ENCODE peak calls at places on chromosomes 4 and X, in five cellular contexts. L is lower lobe of right lung, N is cardiac muscle cell, X is Panc1, E is thyroid gland. H is an unnamed sample.

GRCh38 chr4:172270421-172270820 is 457.2 kb downstream of the GALNTL6 start:
- DNase-seq in L (no peak), N (no peak), X (no peak), E (no peak), H (no peak)

GRCh38 chr4:132827522-132827921 is 321.6 kb upstream of the PCDH10 start:
- DNase-seq in L (no peak), N (no peak), X (no peak), E (no peak), H (no peak)

GRCh38 chrX:48540015-48540350 is 469 bp downstream of the TBC1D25 start:
- DNase-seq in L (no peak), N (peak; percentile 47), X (no peak), E (peak; percentile 52), H (peak; percentile 16)

GRCh38 chr4:182878633-182879495 is 38.3 kb downstream of the DCTD start:
- DNase-seq in L (no peak), N (no peak), X (no peak), E (no peak), H (no peak)

GRCh38 chr4:151012836-151013235 is 2.2 kb downstream of the LRBA start:
- DNase-seq in L (no peak), N (no peak), X (no peak), E (peak; percentile 25), H (peak; percentile 19)

GRCh38 chrX:97326456-97326855 is 442.7 kb downstream of the RPA4 start:
- DNase-seq in L (no peak), N (no peak), X (no peak), E (no peak), H (no peak)

GRCh38 chr4:186144596-186145569 is 40.4 kb downstream of the FAM149A start:
- DNase-seq in L (peak; percentile 61), N (peak; percentile 75), X (no peak), E (peak; percentile 58), H (peak; percentile 32)

GRCh38 chr4:111475001-111475400 is 670.3 kb upstream of the FAM241A start:
- DNase-seq in L (no peak), N (peak; percentile 49), X (no peak), E (peak; percentile 46), H (no peak)

GRCh38 chrX:20333672-20334071 is 67.0 kb upstream of the RPS6KA3 start:
- DNase-seq in L (no peak), N (no peak), X (no peak), E (no peak), H (no peak)

GRCh38 chr4:20078644-20079043 is 173.1 kb upstream of the SLIT2 start:
- DNase-seq in L (no peak), N (no peak), X (no peak), E (no peak), H (no peak)

GRCh38 chr4:94934201-94934600 is 176.4 kb downstream of the BMPR1B start:
- DNase-seq in L (no peak), N (peak; percentile 13), X (no peak), E (no peak), H (no peak)

GRCh38 chrX:75156537-75156945 is 458 bp upstream of the ABCB7 start:
- DNase-seq in L (no peak), N (peak; percentile 60), X (no peak), E (peak; percentile 1), H (peak; percentile 4)

GRCh38 chrX:149707147-149707901 is 4.5 kb upstream of the MAGEA11 start:
- DNase-seq in L (no peak), N (no peak), X (no peak), E (no peak), H (no peak)

GRCh38 chrX:155235891-155236290 is 19.6 kb downstream of the VBP1 start:
- DNase-seq in L (no peak), N (peak; percentile 3), X (peak; percentile 12), E (no peak), H (no peak)

GRCh38 chr4:76744253-76744921 is 153.6 kb downstream of the SOWAHB start:
- DNase-seq in L (no peak), N (peak; percentile 82), X (no peak), E (peak; percentile 24), H (no peak)

GRCh38 chr4:1795304-1796195 is 2.5 kb downstream of the FGFR3 start:
- DNase-seq in L (no peak), N (no peak), X (no peak), E (no peak), H (peak; percentile 60)

GRCh38 chrX:1321689-1322088 is 14.9 kb upstream of the IL3RA start:
- DNase-seq in L (no peak), N (no peak), X (no peak), E (no peak), H (no peak)

GRCh38 chrX:74104356-74105065 is 199.5 kb upstream of the ZCCHC13 start:
- DNase-seq in L (no peak), N (no peak), X (no peak), E (no peak), H (no peak)

GRCh38 chr4:30283336-30283735 is 436.8 kb upstream of the PCDH7 start:
- DNase-seq in L (no peak), N (no peak), X (no peak), E (no peak), H (no peak)

GRCh38 chrX:125198546-125198945 is 121.1 kb upstream of the TEX13C start:
- DNase-seq in L (no peak), N (no peak), X (no peak), E (no peak), H (no peak)

GRCh38 chrX:85964744-85965143 is 82.6 kb downstream of the CHM start:
- DNase-seq in L (no peak), N (peak; percentile 21), X (no peak), E (no peak), H (no peak)

GRCh38 chrX:11407331-11408110 is 114.3 kb downstream of the AMELX start:
- DNase-seq in L (no peak), N (peak; percentile 19), X (no peak), E (no peak), H (no peak)

GRCh38 chrX:68978211-68978780 is 149.5 kb downstream of the EFNB1 start:
- DNase-seq in L (no peak), N (peak; percentile 83), X (no peak), E (peak; percentile 76), H (peak; percentile 17)

GRCh38 chr4:16294455-16294854 is 68.2 kb upstream of the TAPT1 start:
- DNase-seq in L (no peak), N (no peak), X (no peak), E (no peak), H (no peak)

GRCh38 chr4:9984621-9985020 is 36.7 kb downstream of the SLC2A9 start:
- DNase-seq in L (no peak), N (no peak), X (no peak), E (no peak), H (no peak)

GRCh38 chr4:19455850-19456602 is 795.7 kb upstream of the SLIT2 start:
- DNase-seq in L (no peak), N (no peak), X (no peak), E (peak; percentile 2), H (no peak)

DNA sequence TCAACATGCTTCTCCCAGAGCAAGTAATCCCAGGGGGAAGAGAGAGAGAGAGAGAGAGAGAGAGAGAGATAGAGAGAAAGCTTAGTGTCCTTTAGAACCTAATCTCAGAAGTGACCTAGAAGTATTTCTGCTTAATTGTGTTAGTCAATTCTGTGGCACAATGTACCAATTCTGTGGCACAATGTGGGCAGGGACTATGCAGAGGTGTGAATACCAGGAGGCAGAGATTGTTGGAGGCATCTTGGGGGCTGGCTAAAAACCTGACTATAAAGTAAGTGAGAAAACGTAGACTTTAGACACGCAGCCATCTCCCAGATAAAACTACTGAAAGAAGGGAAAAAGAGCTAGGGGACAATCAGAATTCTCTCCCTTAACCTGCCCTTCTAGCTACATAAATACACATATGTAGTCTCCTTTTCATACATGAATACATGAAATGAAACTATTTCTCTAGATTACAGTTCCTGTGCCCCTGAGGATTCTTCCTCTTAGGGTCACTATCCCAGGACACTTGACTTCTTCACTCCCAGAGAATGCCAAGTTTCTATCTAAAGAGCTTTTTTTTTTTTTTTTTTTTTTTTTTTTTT is 40.1 kb downstream of the HOPX start:
- DNase-seq in L (no peak), N (no peak), X (no peak), E (no peak), H (no peak)
- H3K27ac ChIP-seq in L (no peak overlapping the region), N (no peak overlapping the region), X (no peak overlapping the region), E (no peak overlapping the region), H (no peak overlapping the region)

DNA sequence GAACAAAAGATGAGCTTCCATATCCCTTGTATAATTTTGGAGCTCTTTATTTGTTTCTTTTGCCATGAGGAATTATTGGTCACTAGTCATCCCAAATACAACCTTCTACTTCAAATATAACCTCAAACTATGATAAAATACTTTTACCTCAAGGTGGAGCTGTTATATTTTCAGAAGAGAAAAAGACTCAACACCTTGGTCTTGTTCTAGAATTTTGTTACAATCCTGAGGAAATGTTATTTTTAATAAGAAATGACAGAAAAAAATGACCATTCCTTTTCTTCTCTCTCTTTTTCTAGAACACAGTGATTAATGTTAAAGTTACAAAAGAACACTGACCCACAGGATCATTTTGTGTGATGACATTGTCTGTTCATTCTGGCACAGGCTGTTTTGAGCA is 159.5 kb upstream of the CTSO start:
- DNase-seq in L (no peak), N (no peak), X (peak; percentile 8), E (no peak), H (no peak)
- TF ChIP-seq CTCF in L (no peak), N (peak; percentile 18), X (no peak), E (no peak), H (no peak)

GRCh38 chr4:153001626-153002025 is 65.5 kb downstream of the FHDC1 start:
- DNase-seq in L (no peak), N (no peak), X (no peak), E (no peak), H (no peak)
- H3K27me3 ChIP-seq in L (no peaks in the 10 kb centered on the region), N (no peaks in the 10 kb centered on the region), X (no peaks in the 10 kb centered on the region), E (no peaks in the 10 kb centered on the region), H (no peaks in the 10 kb centered on the region)

DNA sequence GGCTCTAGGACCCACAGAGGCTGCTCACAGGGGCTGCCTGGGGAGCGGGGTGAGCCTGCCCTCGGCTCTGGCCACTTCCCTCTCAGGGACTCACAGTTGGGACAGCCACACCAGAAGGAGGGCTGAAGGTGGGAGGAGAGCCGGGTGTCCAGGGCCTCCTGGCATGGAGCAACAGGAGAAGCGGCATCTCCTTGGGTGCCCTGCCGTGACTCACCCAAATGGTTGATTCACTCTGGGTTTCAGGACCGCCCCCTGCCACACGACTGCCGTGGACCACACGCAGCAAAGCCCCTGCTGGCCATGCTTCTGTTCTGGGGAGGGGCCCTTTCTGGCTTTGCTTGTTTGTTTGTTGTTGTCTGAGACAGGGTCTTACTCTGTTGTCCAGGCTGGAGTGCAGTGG is 86.0 kb upstream of the AFAP1 start:
- DNase-seq in L (no peak), N (no peak), X (no peak), E (no peak), H (no peak)
- H3K27ac ChIP-seq in L (no peak overlapping the region), N (no peak overlapping the region), X (no peak overlapping the region), E (no peak overlapping the region), H (no peak overlapping the region)

DNA sequence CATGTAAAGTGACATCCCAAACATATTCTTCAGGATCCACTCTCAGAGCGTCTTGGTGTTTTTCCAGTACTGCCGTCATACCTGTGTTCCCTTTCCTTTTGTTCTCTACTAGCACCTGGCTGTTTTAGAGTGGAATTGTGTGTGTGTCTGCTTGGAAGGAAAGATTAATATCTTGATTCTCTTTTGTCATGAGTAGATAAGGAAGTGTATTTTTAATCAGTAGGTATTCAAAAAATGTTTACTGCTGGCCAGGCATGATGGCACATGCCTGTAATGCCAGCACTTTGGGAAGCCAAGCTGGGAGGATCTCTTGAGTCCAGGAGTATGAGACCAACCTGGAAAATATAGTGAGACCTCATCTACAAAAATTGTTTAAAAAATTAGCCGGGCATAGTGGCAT is 198.8 kb downstream of the CBR4 start:
- DNase-seq in L (no peak), N (no peak), X (no peak), E (peak; percentile 15), H (peak; percentile 70)
- TF ChIP-seq CTCF in L (no peak), N (no peak), X (no peak), E (no peak), H (no peak)

DNA sequence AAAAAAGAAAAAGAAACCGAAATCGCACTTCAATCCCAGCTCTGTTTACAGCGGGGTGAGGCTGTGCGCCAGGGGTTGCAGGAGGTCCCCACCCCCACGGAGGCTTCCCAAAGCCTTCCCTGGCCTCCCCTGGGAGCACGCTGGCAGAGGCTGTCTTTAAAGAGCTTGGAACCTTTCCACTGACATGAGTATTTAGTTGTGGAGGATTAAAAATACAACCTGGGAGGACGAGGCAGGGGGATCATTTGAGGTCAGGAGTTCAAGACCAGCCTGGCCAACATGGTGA is 69.1 kb downstream of the PPP2R2C start:
- DNase-seq in L (no peak), N (peak; percentile 20), X (no peak), E (no peak), H (no peak)
- H3K27me3 ChIP-seq in L (peaks cover 62% of the 10 kb centered on the region), N (peaks cover 3% of the 10 kb centered on the region), X (no peaks in the 10 kb centered on the region), E (peaks cover 13% of the 10 kb centered on the region), H (no peaks in the 10 kb centered on the region)

H was measured in prostate gland.